ENCODE peak calls at places on chromosomes 1 and 21, in five cellular contexts. G is fibroblast of mammary gland, F is cardiac fibroblast, B is HL-60, T is A549. O is an unnamed sample.

GRCh38 chr1:211928993-211929637 is 98.6 kb upstream of the LPGAT1 start:
- DNase-seq in G (peak), F (peak), B (peak), T (peak), O (no peak)

GRCh38 chr1:108503062-108503740 is 53.1 kb downstream of the NBPF6 start:
- DNase-seq in G (peak), F (peak), B (no peak), T (peak), O (no peak)

GRCh38 chr1:199723557-199723956 is 304.0 kb upstream of the NR5A2 start:
- DNase-seq in G (peak), F (peak), B (no peak), T (no peak), O (no peak)

GRCh38 chr1:162292422-162292849 is 84.2 kb downstream of the SPATA46 start:
- DNase-seq in G (peak), F (peak), B (no peak), T (no peak), O (no peak)

GRCh38 chr1:10628685-10629084 is 153.9 kb downstream of the PEX14 start:
- DNase-seq in G (peak), F (peak), B (no peak), T (no peak), O (no peak)

GRCh38 chr1:55466343-55466742 is 251.2 kb upstream of the USP24 start:
- DNase-seq in G (peak), F (no peak), B (no peak), T (no peak), O (no peak)

GRCh38 chr1:212641956-212642355 is 33.4 kb downstream of the ATF3 start:
- DNase-seq in G (peak), F (no peak), B (no peak), T (no peak), O (no peak)

GRCh38 chr21:29230541-29231275 is 68.0 kb upstream of the BACH1 start:
- DNase-seq in G (no peak), F (peak), B (no peak), T (no peak), O (no peak)

GRCh38 chr1:2906105-2906504 is 104.6 kb upstream of the TTC34 start:
- DNase-seq in G (no peak), F (no peak), B (no peak), T (no peak), O (no peak)

GRCh38 chr1:237684236-237684635 is 206.5 kb downstream of the ZP4 start:
- DNase-seq in G (peak), F (peak), B (no peak), T (peak), O (no peak)

GRCh38 chr1:201883786-201884185 is 4.9 kb upstream of the SHISA4 start:
- DNase-seq in G (peak), F (peak), B (peak), T (no peak), O (no peak)

GRCh38 chr1:167832693-167833092 is 81.2 kb downstream of the ADCY10 start:
- DNase-seq in G (no peak), F (no peak), B (no peak), T (no peak), O (no peak)

GRCh38 chr1:117101334-117101733 is 20.2 kb downstream of the TRIM45 start:
- DNase-seq in G (no peak), F (no peak), B (no peak), T (no peak), O (no peak)

GRCh38 chr1:168136709-168137514 is at the start of gene GPR161:
- DNase-seq in G (peak), F (peak), B (no peak), T (peak), O (no peak)

GRCh38 chr1:42674214-42674613 is 8.0 kb upstream of the YBX1 start:
- DNase-seq in G (peak), F (peak), B (no peak), T (no peak), O (no peak)

GRCh38 chr1:42922687-42923366 is 35.8 kb downstream of the SLC2A1 start:
- DNase-seq in G (peak), F (peak), B (no peak), T (peak), O (no peak)

GRCh38 chr1:86419277-86419903 is 4.6 kb upstream of the CLCA2 start:
- DNase-seq in G (peak), F (peak), B (no peak), T (peak), O (no peak)

GRCh38 chr1:230570724-230571390 is 71.4 kb upstream of the COG2 start:
- DNase-seq in G (no peak), F (no peak), B (peak), T (no peak), O (no peak)

GRCh38 chr1:60825593-60825992 is 256.8 kb upstream of the NFIA start:
- DNase-seq in G (no peak), F (no peak), B (no peak), T (no peak), O (no peak)

GRCh38 chr1:118987431-118988185 is 535 bp downstream of the TBX15 start:
- DNase-seq in G (no peak), F (peak), B (no peak), T (no peak), O (no peak)

GRCh38 chr1:247246325-247247115 is 9.4 kb upstream of the VN1R5 start:
- DNase-seq in G (no peak), F (no peak), B (no peak), T (no peak), O (no peak)

GRCh38 chr1:188170446-188170845 is 1341.7 kb downstream of the PLA2G4A start:
- DNase-seq in G (no peak), F (no peak), B (no peak), T (no peak), O (no peak)

GRCh38 chr1:47558601-47559593 is 121.1 kb downstream of the FOXD2 start:
- DNase-seq in G (no peak), F (no peak), B (no peak), T (peak), O (no peak)

DNA sequence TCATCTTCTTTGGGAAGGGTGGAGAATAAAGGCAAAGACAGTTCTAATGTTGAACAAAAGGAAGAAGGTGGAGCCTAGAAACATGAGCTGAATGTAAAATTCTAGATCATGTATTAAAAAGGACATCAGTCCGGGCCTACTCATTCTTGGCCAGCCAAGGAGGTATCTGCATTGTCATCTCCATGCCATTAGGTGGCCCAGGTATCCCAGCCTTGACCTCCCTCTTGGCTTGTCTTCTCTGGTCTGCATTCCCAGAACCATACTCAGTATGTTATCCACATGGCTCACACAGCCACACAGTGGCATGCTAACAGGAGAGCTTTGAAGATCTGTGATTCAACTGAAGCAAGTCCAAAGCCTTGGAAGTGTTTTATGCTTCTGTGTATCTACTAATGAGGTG is 369.8 kb upstream of the KAZN start:
- DNase-seq in G (no peak), F (no peak), B (no peak), T (no peak), O (no peak)
- TF ChIP-seq CTCF in G (no peak), F (no peak), B (no peak), T (no peak), O (no peak)

GRCh38 chr1:40664791-40665190 is 691 bp downstream of the RIMS3 start:
- DNase-seq in G (no peak), F (no peak), B (no peak), T (no peak), O (no peak)

GRCh38 chr1:40662151-40662550 is 3.3 kb downstream of the RIMS3 start:
- DNase-seq in G (no peak), F (no peak), B (no peak), T (no peak), O (no peak)

GRCh38 chr1:40662864-40663263 is 2.6 kb downstream of the RIMS3 start:
- DNase-seq in G (no peak), F (no peak), B (no peak), T (no peak), O (no peak)

GRCh38 chr1:40664167-40664537 is 1.3 kb downstream of the RIMS3 start:
- DNase-seq in G (no peak), F (no peak), B (no peak), T (no peak), O (no peak)

GRCh38 chr1:40663324-40664166 is 1.9 kb downstream of the RIMS3 start:
- DNase-seq in G (no peak), F (no peak), B (no peak), T (no peak), O (no peak)
- H3K4me3 ChIP-seq in G (no peak), F (no peak), B (no peak), T (no peak), O (no peak)

DNA sequence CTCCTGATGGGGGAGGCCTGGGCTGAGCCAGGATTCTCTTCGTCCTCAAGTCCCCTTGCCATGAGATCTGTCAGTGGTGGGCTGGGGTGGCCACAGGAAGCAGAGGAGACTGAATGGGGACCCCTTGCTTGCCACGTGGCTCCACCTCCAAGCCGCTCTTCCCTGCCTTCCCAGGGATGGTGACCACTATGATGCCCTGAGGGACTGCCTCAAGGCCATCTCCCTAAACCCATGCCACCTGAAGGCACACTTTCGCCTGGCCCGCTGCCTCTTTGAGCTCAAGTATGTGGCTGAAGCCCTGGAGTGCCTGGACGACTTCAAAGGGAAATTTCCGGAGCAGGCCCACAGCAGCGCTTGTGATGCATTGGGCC is 20.9 kb upstream of the TMEM222 start:
- DNase-seq in G (no peak), F (no peak), B (no peak), T (no peak), O (no peak)
- TF ChIP-seq CTCF in G (no peak), F (no peak), B (no peak), T (no peak), O (no peak)

DNA sequence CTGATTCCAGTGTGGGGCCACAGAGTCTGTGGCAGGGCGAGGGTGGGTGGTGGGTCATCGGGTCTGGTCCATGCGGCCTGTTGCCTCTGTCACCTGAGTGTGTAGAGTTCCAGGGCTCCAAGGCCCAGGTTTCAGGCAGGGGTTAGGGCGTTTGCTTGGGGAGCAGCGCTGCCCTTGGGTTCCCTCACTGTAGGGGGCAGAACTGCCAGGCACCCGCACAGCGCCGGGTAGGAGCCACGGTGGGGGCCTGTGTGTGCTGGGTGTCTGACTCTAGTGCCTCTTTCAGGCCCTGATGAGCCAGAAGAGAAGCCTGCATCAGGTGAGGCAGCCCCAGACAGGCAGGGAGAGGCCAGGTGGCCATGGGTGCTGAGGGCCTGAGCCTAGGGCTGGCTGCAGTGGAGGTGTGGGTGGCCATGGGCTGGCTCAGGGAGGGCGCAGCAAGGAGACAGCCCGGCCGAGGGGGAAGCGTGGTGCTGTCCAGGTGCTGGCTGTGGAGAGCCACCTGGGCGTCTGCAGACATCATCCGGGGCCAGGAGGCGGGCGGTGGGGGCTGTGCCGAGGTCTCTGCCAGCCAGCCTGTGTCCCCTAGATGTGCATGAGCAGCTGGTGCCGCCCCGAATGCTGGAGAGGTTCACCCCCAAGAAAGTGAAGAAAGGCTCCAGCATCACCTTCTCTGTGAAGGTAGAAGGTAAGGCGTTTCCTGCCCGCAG is 72.3 kb downstream of the TRIM11 start:
- DNase-seq in G (no peak), F (no peak), B (no peak), T (no peak), O (no peak)
- H3K4me3 ChIP-seq in G (no peak), F (no peak), B (no peak), T (no peak), O (no peak)

GRCh38 chr1:91913018-91913417 is 27.1 kb upstream of the TGFBR3 start:
- DNase-seq in G (no peak), F (peak), B (no peak), T (no peak), O (no peak)

GRCh38 chr1:91916046-91916445 is 30.1 kb upstream of the TGFBR3 start:
- DNase-seq in G (no peak), F (no peak), B (no peak), T (no peak), O (no peak)

GRCh38 chr1:91916811-91917460 is 31.0 kb upstream of the TGFBR3 start:
- DNase-seq in G (no peak), F (no peak), B (no peak), T (no peak), O (no peak)

GRCh38 chr1:91912267-91912666 is 26.3 kb upstream of the TGFBR3 start:
- DNase-seq in G (no peak), F (no peak), B (no peak), T (no peak), O (no peak)
- TF ChIP-seq CTCF in G (no peak), F (no peak), B (no peak), T (no peak), O (no peak)